ENCODE peak calls at places on chromosomes 5 and 9, in ten cellular contexts. C, O, D, R, F, Q, Z, B, N and U are unnamed samples.

GRCh38 chr5:64834037-64834436 is 65.3 kb downstream of the CWC27 start:
- DNase-seq in C (no peak), O (no peak), D (no peak), R (no peak), F (no peak), Q (no peak), Z (no peak), B (peak), N (peak), U (no peak)

GRCh38 chr5:175885813-175886212 is 14.4 kb downstream of the CPLX2 start:
- DNase-seq in C (no peak), O (no peak), D (peak), R (no peak), F (no peak), Q (no peak), Z (peak), B (peak), N (no peak), U (peak)

GRCh38 chr9:105972805-105973204 is 278.5 kb downstream of the TMEM38B start:
- DNase-seq in C (no peak), O (no peak), D (no peak), R (no peak), F (no peak), Q (no peak), Z (no peak), B (no peak), N (no peak), U (no peak)

GRCh38 chr5:173163219-173163618 is 18.9 kb downstream of the BNIP1 start:
- DNase-seq in C (no peak), O (no peak), D (no peak), R (no peak), F (no peak), Q (no peak), Z (no peak), B (peak), N (peak), U (peak)

GRCh38 chr9:129273941-129274709 is 96.1 kb upstream of the IER5L start:
- DNase-seq in C (peak), O (no peak), D (no peak), R (no peak), F (no peak), Q (no peak), Z (no peak), B (no peak), N (no peak), U (no peak)

GRCh38 chr5:138241688-138242547 is 28.8 kb upstream of the CDC23 start:
- DNase-seq in C (peak), O (peak), D (no peak), R (no peak), F (no peak), Q (no peak), Z (no peak), B (peak), N (peak), U (peak)

GRCh38 chr5:55036477-55036876 is 12.4 kb downstream of the GZMK start:
- DNase-seq in C (no peak), O (no peak), D (no peak), R (no peak), F (no peak), Q (no peak), Z (no peak), B (peak), N (peak), U (no peak)

GRCh38 chr5:173953528-173954090 is 35.4 kb upstream of the C5orf47 start:
- DNase-seq in C (no peak), O (no peak), D (no peak), R (no peak), F (no peak), Q (no peak), Z (no peak), B (no peak), N (peak), U (no peak)

GRCh38 chr9:20243866-20244647 is 378.2 kb downstream of the MLLT3 start:
- DNase-seq in C (no peak), O (no peak), D (no peak), R (no peak), F (no peak), Q (no peak), Z (no peak), B (no peak), N (no peak), U (no peak)

GRCh38 chr9:92426501-92426900 is 2.2 kb upstream of the OMD start:
- DNase-seq in C (no peak), O (no peak), D (peak), R (no peak), F (no peak), Q (no peak), Z (no peak), B (no peak), N (no peak), U (no peak)

GRCh38 chr5:36703245-36703860 is 96.9 kb downstream of the SLC1A3 start:
- DNase-seq in C (no peak), O (no peak), D (no peak), R (peak), F (no peak), Q (no peak), Z (peak), B (peak), N (no peak), U (no peak)

GRCh38 chr9:134503301-134504105 is 138.1 kb upstream of the COL5A1 start:
- DNase-seq in C (no peak), O (no peak), D (no peak), R (no peak), F (no peak), Q (no peak), Z (peak), B (no peak), N (no peak), U (no peak)

GRCh38 chr5:66826263-66826662 is 230.1 kb downstream of the MAST4 start:
- DNase-seq in C (no peak), O (no peak), D (no peak), R (no peak), F (no peak), Q (no peak), Z (no peak), B (no peak), N (no peak), U (no peak)

GRCh38 chr5:90982576-90982975 is 400.5 kb downstream of the ARRDC3 start:
- DNase-seq in C (no peak), O (peak), D (no peak), R (no peak), F (no peak), Q (no peak), Z (no peak), B (peak), N (no peak), U (no peak)

GRCh38 chr9:137198051-137198747 is 2.3 kb downstream of the TPRN start:
- DNase-seq in C (no peak), O (no peak), D (no peak), R (peak), F (no peak), Q (peak), Z (peak), B (no peak), N (no peak), U (peak)

GRCh38 chr5:119269061-119269579 is 86.7 kb upstream of the TNFAIP8 start:
- DNase-seq in C (peak), O (peak), D (peak), R (peak), F (peak), Q (peak), Z (peak), B (peak), N (peak), U (peak)

GRCh38 chr9:87280421-87280820 is 217.2 kb upstream of the DAPK1 start:
- DNase-seq in C (no peak), O (no peak), D (no peak), R (no peak), F (no peak), Q (peak), Z (peak), B (peak), N (peak), U (no peak)

GRCh38 chr9:36101916-36102741 is 34.4 kb upstream of the GLIPR2 start:
- DNase-seq in C (peak), O (no peak), D (no peak), R (no peak), F (peak), Q (peak), Z (peak), B (peak), N (peak), U (no peak)

GRCh38 chr9:76658510-76659231 is 105.6 kb upstream of the PCA3 start:
- DNase-seq in C (no peak), O (peak), D (peak), R (no peak), F (peak), Q (peak), Z (peak), B (peak), N (peak), U (peak)

GRCh38 chr9:111896942-111897830 is 572 bp downstream of the UGCG start:
- DNase-seq in C (peak), O (peak), D (peak), R (peak), F (no peak), Q (no peak), Z (peak), B (peak), N (peak), U (peak)

GRCh38 chr9:107480386-107480789 is 9.2 kb downstream of the KLF4 start:
- DNase-seq in C (peak), O (no peak), D (no peak), R (peak), F (no peak), Q (peak), Z (peak), B (peak), N (peak), U (no peak)

GRCh38 chr5:56669534-56670483 is 145.5 kb upstream of the MAP3K1 start:
- DNase-seq in C (peak), O (no peak), D (peak), R (peak), F (no peak), Q (peak), Z (peak), B (peak), N (no peak), U (peak)

GRCh38 chr9:127980056-127980705 is 608 bp downstream of the EEIG1 start:
- DNase-seq in C (no peak), O (peak), D (peak), R (no peak), F (no peak), Q (no peak), Z (peak), B (no peak), N (peak), U (peak)

GRCh38 chr5:32090026-32090754 is 83.9 kb downstream of the GOLPH3 start:
- DNase-seq in C (no peak), O (no peak), D (no peak), R (no peak), F (no peak), Q (no peak), Z (no peak), B (no peak), N (no peak), U (no peak)

GRCh38 chr9:89896806-89897340 is 292.1 kb downstream of the GADD45G start:
- DNase-seq in C (no peak), O (no peak), D (no peak), R (no peak), F (no peak), Q (no peak), Z (no peak), B (no peak), N (no peak), U (no peak)

GRCh38 chr5:123696948-123697347 is 185.0 kb downstream of the CSNK1G3 start:
- DNase-seq in C (no peak), O (no peak), D (no peak), R (no peak), F (no peak), Q (peak), Z (peak), B (peak), N (peak), U (peak)

GRCh38 chr5:145829708-145830361 is 5.3 kb downstream of the PRELID2 start:
- DNase-seq in C (no peak), O (no peak), D (peak), R (no peak), F (no peak), Q (no peak), Z (no peak), B (no peak), N (no peak), U (no peak)

GRCh38 chr9:81964216-81965171 is 21.2 kb downstream of the SPATA31D3 start:
- DNase-seq in C (no peak), O (no peak), D (no peak), R (no peak), F (no peak), Q (no peak), Z (peak), B (peak), N (peak), U (no peak)

GRCh38 chr9:75111019-75111622 is 22.8 kb downstream of the OSTF1 start:
- DNase-seq in C (no peak), O (no peak), D (no peak), R (no peak), F (peak), Q (peak), Z (peak), B (no peak), N (no peak), U (no peak)

GRCh38 chr9:107242073-107243063 is 40.7 kb upstream of the RAD23B start:
- DNase-seq in C (no peak), O (no peak), D (no peak), R (no peak), F (no peak), Q (peak), Z (no peak), B (no peak), N (peak), U (no peak)

GRCh38 chr9:95757026-95757425 is 118.5 kb upstream of the ERCC6L2 start:
- DNase-seq in C (no peak), O (no peak), D (no peak), R (no peak), F (no peak), Q (peak), Z (peak), B (peak), N (peak), U (peak)

GRCh38 chr9:106796771-106797170 is 66.2 kb upstream of the ZNF462 start:
- DNase-seq in C (no peak), O (no peak), D (no peak), R (no peak), F (no peak), Q (no peak), Z (no peak), B (no peak), N (no peak), U (no peak)

GRCh38 chr9:19498015-19498414 is 89.2 kb downstream of the ACER2 start:
- DNase-seq in C (no peak), O (no peak), D (no peak), R (no peak), F (no peak), Q (peak), Z (no peak), B (peak), N (peak), U (no peak)